ENCODE peak calls at places on chromosomes 13 and 19, in six cellular contexts. P is mesenchymal stem cell, B is fibroblast of lung, X is left lung, M is psoas muscle, Q is thoracic aorta. J is an unnamed sample.

GRCh38 chr13:98289339-98289935 is 112.4 kb upstream of the RNF113B start:
- DNase-seq in P (no peak), B (peak; percentile 44), X (no peak), M (no peak), Q (no peak), J (no peak)

GRCh38 chr19:58543826-58544590 is at the start of gene TRIM28:
- DNase-seq in P (peak; percentile 100), B (peak; percentile 99), X (peak; percentile 98), M (peak; percentile 98), Q (peak; percentile 92), J (peak; percentile 100)

GRCh38 chr19:19115954-19116353 is 22.3 kb downstream of the TMEM161A start:
- DNase-seq in P (no peak), B (no peak), X (no peak), M (peak; percentile 53), Q (no peak), J (peak; percentile 37)

GRCh38 chr13:40026174-40026585 is 370.7 kb downstream of the COG6 start:
- DNase-seq in P (no peak), B (peak; percentile 73), X (no peak), M (no peak), Q (no peak), J (no peak)

GRCh38 chr19:35752746-35753350 is 4.0 kb downstream of the HSPB6 start:
- DNase-seq in P (no peak), B (no peak), X (no peak), M (no peak), Q (no peak), J (no peak)

GRCh38 chr13:99605417-99606321 is 104.4 kb downstream of the TM9SF2 start:
- DNase-seq in P (no peak), B (peak; percentile 13), X (peak; percentile 58), M (peak; percentile 37), Q (no peak), J (no peak)

GRCh38 chr19:41740415-41741243 is 14.7 kb upstream of the CEACAM6 start:
- DNase-seq in P (no peak), B (no peak), X (no peak), M (no peak), Q (no peak), J (no peak)

GRCh38 chr13:102322211-102322610 is 79.6 kb downstream of the FGF14 start:
- DNase-seq in P (no peak), B (no peak), X (no peak), M (no peak), Q (no peak), J (peak; percentile 90)

GRCh38 chr13:26499209-26499601 is 58.3 kb upstream of the WASF3 start:
- DNase-seq in P (no peak), B (no peak), X (no peak), M (no peak), Q (no peak), J (no peak)

GRCh38 chr13:48817166-48817802 is 158.4 kb upstream of the FNDC3A start:
- DNase-seq in P (no peak), B (no peak), X (no peak), M (no peak), Q (no peak), J (no peak)

GRCh38 chr13:21316376-21316775 is 139.9 kb downstream of the MRPL57 start:
- DNase-seq in P (no peak), B (no peak), X (no peak), M (no peak), Q (no peak), J (no peak)

GRCh38 chr19:29514525-29515232 is 11.1 kb upstream of the VSTM2B start:
- DNase-seq in P (no peak), B (no peak), X (no peak), M (no peak), Q (no peak), J (no peak)

GRCh38 chr13:40406405-40407138 is 259.9 kb downstream of the FOXO1 start:
- DNase-seq in P (peak; percentile 66), B (peak; percentile 85), X (no peak), M (no peak), Q (no peak), J (no peak)

GRCh38 chr19:5621311-5621944 is 1.1 kb downstream of the SAFB2 start:
- DNase-seq in P (no peak), B (no peak), X (no peak), M (no peak), Q (no peak), J (no peak)

GRCh38 chr13:41622545-41623429 is 165.4 kb downstream of the RGCC start:
- DNase-seq in P (peak; percentile 51), B (peak; percentile 54), X (no peak), M (no peak), Q (no peak), J (no peak)

GRCh38 chr19:50233308-50233910 is 30.0 kb downstream of the MYH14 start:
- DNase-seq in P (no peak), B (no peak), X (no peak), M (no peak), Q (no peak), J (no peak)

GRCh38 chr19:51525731-51526130 is 5.7 kb downstream of the SIGLEC6 start:
- DNase-seq in P (no peak), B (no peak), X (no peak), M (no peak), Q (no peak), J (no peak)

GRCh38 chr19:2917275-2918184 is 16.8 kb downstream of the ZNF57 start:
- DNase-seq in P (no peak), B (no peak), X (no peak), M (no peak), Q (no peak), J (no peak)

GRCh38 chr19:6672693-6673290 is 2.8 kb upstream of the TNFSF14 start:
- DNase-seq in P (no peak), B (no peak), X (no peak), M (no peak), Q (no peak), J (no peak)

GRCh38 chr13:45521292-45521691 is 56.6 kb downstream of the COG3 start:
- DNase-seq in P (peak; percentile 68), B (peak; percentile 60), X (no peak), M (no peak), Q (no peak), J (no peak)
- H3K4me1 ChIP-seq in P (peaks cover 2% of the 10 kb centered on the region), B (peaks cover 3% of the 10 kb centered on the region), X (no peaks in the 10 kb centered on the region), M (no peaks in the 10 kb centered on the region), Q (no peaks in the 10 kb centered on the region), J (no peaks in the 10 kb centered on the region)

DNA sequence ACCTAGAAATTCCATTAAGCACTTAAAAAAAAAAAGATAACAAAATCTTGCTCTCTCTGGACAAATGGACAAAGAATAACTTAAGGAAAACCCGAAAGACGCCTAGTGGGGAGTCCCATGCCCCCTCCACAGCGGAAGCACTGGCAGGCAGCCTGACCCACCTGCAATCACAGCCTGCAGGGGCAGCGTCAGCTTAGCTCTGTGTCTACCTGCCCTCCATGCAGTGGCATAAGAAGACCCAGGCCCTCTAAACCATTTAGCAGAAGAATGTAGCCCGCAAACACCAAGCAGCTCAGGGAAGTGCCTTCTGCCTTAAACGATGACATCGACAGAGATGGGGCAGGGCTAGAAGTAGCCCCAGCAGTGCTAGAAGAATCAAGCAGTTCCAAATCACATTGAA is 36.0 kb downstream of the KCTD15 start:
- DNase-seq in P (no peak), B (no peak), X (no peak), M (no peak), Q (no peak), J (no peak)
- H3K4me1 ChIP-seq in P (no peaks in the 10 kb centered on the region), B (no peaks in the 10 kb centered on the region), X (no peaks in the 10 kb centered on the region), M (no peaks in the 10 kb centered on the region), Q (no peaks in the 10 kb centered on the region), J (no peaks in the 10 kb centered on the region)

GRCh38 chr19:13173129-13173737 is 23.0 kb downstream of the IER2 start:
- DNase-seq in P (no peak), B (no peak), X (no peak), M (no peak), Q (no peak), J (no peak)

GRCh38 chr19:13172335-13173128 is 22.3 kb downstream of the IER2 start:
- DNase-seq in P (peak; percentile 91), B (peak; percentile 87), X (peak; percentile 84), M (peak; percentile 82), Q (peak; percentile 89), J (peak; percentile 84)

GRCh38 chr19:13181747-13182388 is 31.7 kb downstream of the IER2 start:
- DNase-seq in P (peak; percentile 24), B (peak; percentile 76), X (peak; percentile 58), M (peak; percentile 54), Q (no peak), J (peak; percentile 57)

GRCh38 chr19:13171146-13171545 is 20.9 kb downstream of the IER2 start:
- DNase-seq in P (no peak), B (no peak), X (no peak), M (no peak), Q (no peak), J (no peak)

DNA sequence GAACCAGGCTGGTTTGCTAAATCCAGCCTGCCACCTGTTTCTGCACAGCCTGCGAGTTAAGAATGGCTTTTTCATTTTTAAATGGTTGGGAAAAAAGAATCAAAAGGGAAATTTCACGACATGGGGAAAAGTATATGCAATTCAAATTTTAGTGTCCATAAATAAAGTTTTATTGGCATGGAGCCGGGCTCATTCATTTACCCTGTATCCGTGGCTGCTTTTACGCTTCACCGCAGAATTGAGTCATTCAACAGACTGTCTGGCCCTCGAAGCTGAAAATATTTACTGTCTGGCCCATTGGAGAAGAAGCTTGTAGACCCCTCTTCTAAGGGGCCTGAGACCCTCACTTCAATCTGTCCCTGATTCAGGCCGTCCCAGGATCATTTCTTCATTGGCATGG is 26.1 kb downstream of the IER2 start:
- DNase-seq in P (no peak), B (peak; percentile 79), X (no peak), M (no peak), Q (no peak), J (peak; percentile 58)
- H3K4me1 ChIP-seq in P (peaks cover 18% of the 10 kb centered on the region), B (peaks cover 13% of the 10 kb centered on the region), X (peaks cover 14% of the 10 kb centered on the region), M (peaks cover 10% of the 10 kb centered on the region), Q (peaks cover 19% of the 10 kb centered on the region), J (peaks cover 23% of the 10 kb centered on the region)

DNA sequence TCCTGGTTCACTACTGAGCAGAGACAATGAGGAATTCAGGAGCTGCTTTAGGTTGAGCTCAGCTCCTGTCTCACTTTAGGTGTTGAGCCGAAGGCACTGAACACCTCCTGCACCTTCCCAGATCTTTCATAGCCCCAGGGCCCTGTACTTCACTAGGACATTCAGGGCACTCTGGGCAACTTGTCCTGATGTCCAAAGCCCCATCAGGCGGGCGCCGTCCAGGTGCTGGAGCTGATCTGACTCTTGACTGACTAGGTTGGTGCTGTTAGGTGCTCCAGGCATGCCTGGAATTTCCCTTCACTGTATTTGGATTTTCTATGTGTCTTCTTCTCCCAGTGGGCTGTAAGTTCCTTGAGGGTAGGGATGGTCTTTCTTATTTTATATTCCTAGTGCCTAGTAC is 48.4 kb upstream of the CNMD start:
- DNase-seq in P (no peak), B (no peak), X (no peak), M (no peak), Q (no peak), J (no peak)
- H3K4me1 ChIP-seq in P (no peaks in the 10 kb centered on the region), B (no peaks in the 10 kb centered on the region), X (no peaks in the 10 kb centered on the region), M (no peaks in the 10 kb centered on the region), Q (no peaks in the 10 kb centered on the region), J (no peaks in the 10 kb centered on the region)

GRCh38 chr19:14113762-14114414 is 3.7 kb downstream of the PRKACA start:
- DNase-seq in P (no peak), B (no peak), X (no peak), M (peak; percentile 89), Q (no peak), J (no peak)
- H3K4me1 ChIP-seq in P (peaks cover 53% of the 10 kb centered on the region), B (peaks cover 30% of the 10 kb centered on the region), X (peaks cover 33% of the 10 kb centered on the region), M (peaks cover 54% of the 10 kb centered on the region), Q (peaks cover 80% of the 10 kb centered on the region), J (peaks cover 20% of the 10 kb centered on the region)

J was measured in A673.